ENCODE peak calls at places on chromosomes 16 and 17, in eight cellular contexts. L, M, X, H, P, J, F and K are unnamed samples.

GRCh38 chr16:89110641-89111040 is 17.0 kb downstream of the ACSF3 start:
- DNase-seq in J (no peak), M (no peak), H (no peak), P (no peak), X (no peak), L (no peak), F (no peak), K (no peak)

GRCh38 chr17:79890706-79891105 is 51.5 kb upstream of the CBX4 start:
- DNase-seq in J (no peak), M (no peak), L (peak), P (no peak), X (no peak), F (no peak), H (no peak), K (no peak)

GRCh38 chr16:1815461-1815860 is 11.2 kb downstream of the HAGH start:
- DNase-seq in P (no peak), M (no peak), X (no peak), L (no peak), F (no peak), H (no peak), J (no peak), K (no peak)

GRCh38 chr17:77508047-77508715 is 367.4 kb downstream of the SEC14L1 start:
- DNase-seq in J (peak), L (no peak), X (no peak), M (no peak), F (no peak), P (no peak), H (no peak), K (no peak)

GRCh38 chr17:79272666-79273219 is 198.1 kb downstream of the ENGASE start:
- DNase-seq in F (no peak), L (peak), H (no peak), P (no peak), J (no peak), X (no peak), M (no peak), K (no peak)

GRCh38 chr16:85004587-85005205 is 6.6 kb downstream of the ZDHHC7 start:
- DNase-seq in H (no peak), J (peak), X (no peak), M (peak), F (no peak), P (peak), L (peak), K (no peak)

GRCh38 chr16:86073103-86073625 is 174.2 kb downstream of the IRF8 start:
- DNase-seq in X (no peak), M (no peak), H (no peak), F (no peak), J (no peak), P (no peak), L (peak), K (no peak)

GRCh38 chr17:59771093-59771492 is 63.6 kb downstream of the VMP1 start:
- DNase-seq in X (no peak), J (no peak), F (no peak), L (no peak), H (no peak), P (no peak), M (no peak), K (no peak)

GRCh38 chr17:21705021-21705601 is 12.8 kb downstream of the KCNJ18 start:
- DNase-seq in M (no peak), X (no peak), H (no peak), L (no peak), P (no peak), J (peak), F (no peak), K (no peak)

GRCh38 chr17:30244853-30245385 is 9.4 kb upstream of the SLC6A4 start:
- DNase-seq in P (peak), L (no peak), X (no peak), J (no peak), F (no peak), M (peak), H (no peak), K (no peak)

GRCh38 chr17:68733241-68734176 is 132.3 kb upstream of the FAM20A start:
- DNase-seq in P (no peak), M (peak), J (no peak), X (peak), H (no peak), F (no peak), L (no peak), K (peak)

GRCh38 chr17:72974605-72975232 is 117.8 kb downstream of the SLC39A11 start:
- DNase-seq in J (no peak), H (no peak), P (no peak), F (no peak), M (no peak), L (no peak), X (no peak), K (no peak)

GRCh38 chr16:69408451-69408850 is 16.0 kb upstream of the CYB5B start:
- DNase-seq in P (peak), H (no peak), F (no peak), L (no peak), M (peak), J (no peak), X (no peak), K (no peak)

GRCh38 chr16:80682435-80683070 is 121.8 kb downstream of the CDYL2 start:
- DNase-seq in X (no peak), M (peak), L (no peak), P (no peak), F (no peak), J (no peak), H (no peak), K (no peak)

GRCh38 chr17:75853410-75853809 is 1.7 kb downstream of the WBP2 start:
- DNase-seq in H (no peak), J (no peak), F (no peak), L (no peak), X (no peak), P (peak), M (peak), K (no peak)

GRCh38 chr16:63922563-63922962 is 1199.3 kb downstream of the CDH11 start:
- DNase-seq in P (no peak), J (no peak), H (no peak), M (peak), L (no peak), F (no peak), X (no peak), K (no peak)

GRCh38 chr16:9597967-9598730 is 506.7 kb downstream of the HAPSTR1 start:
- DNase-seq in H (no peak), J (no peak), M (peak), P (no peak), X (no peak), F (no peak), L (no peak), K (no peak)

GRCh38 chr16:1677339-1677738 is 740 bp upstream of the JPT2 start:
- DNase-seq in M (no peak), F (no peak), J (no peak), X (no peak), L (no peak), H (no peak), P (no peak), K (peak)

GRCh38 chr17:31582151-31582907 is 190.9 kb downstream of the RAB11FIP4 start:
- DNase-seq in X (peak), H (no peak), P (no peak), M (peak), L (peak), F (no peak), J (peak), K (no peak)

GRCh38 chr17:51630101-51630671 is 369.8 kb downstream of the UTP18 start:
- DNase-seq in F (no peak), P (no peak), X (no peak), L (no peak), J (no peak), M (no peak), H (no peak), K (peak)

GRCh38 chr17:3911271-3912053 is 4.8 kb downstream of the P2RX1 start:
- DNase-seq in J (no peak), P (no peak), H (peak), X (no peak), F (peak), L (no peak), M (no peak), K (peak)

GRCh38 chr16:52090080-52090479 is 456.9 kb downstream of the TOX3 start:
- DNase-seq in J (no peak), X (no peak), L (no peak), M (peak), F (no peak), H (no peak), P (no peak), K (no peak)

GRCh38 chr17:73798111-73798748 is 154.0 kb upstream of the SDK2 start:
- DNase-seq in J (no peak), F (no peak), X (no peak), H (no peak), L (peak), P (no peak), M (peak), K (no peak)

GRCh38 chr17:226108-226772 is 44.8 kb upstream of the DOC2B start:
- DNase-seq in F (no peak), X (no peak), H (no peak), P (no peak), M (no peak), J (peak), L (no peak), K (no peak)

GRCh38 chr17:72388765-72389473 is 268.1 kb downstream of the SOX9 start:
- DNase-seq in F (no peak), L (no peak), X (no peak), J (no peak), H (no peak), M (peak), P (peak), K (no peak)

GRCh38 chr17:64787255-64787920 is 125.3 kb upstream of the SMURF2 start:
- DNase-seq in L (no peak), P (no peak), F (no peak), X (no peak), H (no peak), J (peak), M (no peak), K (no peak)